ENCODE peak calls at places on chromosomes 1 and 21, in eight cellular contexts. One of them, this sample, is unnamed.

GRCh38 chr1:818611-819291 is 105.0 kb upstream of the SAMD11 start:
- DNase-seq in tibial nerve: no peak
- DNase-seq in NCI-H1930: no peak
- DNase-seq in NCI-H510A treated with DMSO at 0.1 percent for 48 hours: no peak
- DNase-seq in MV-4-11: no peak
- DNase-seq in DMS153: no peak
- DNase-seq in right atrium auricular region: no peak
- DNase-seq in lower leg skin: no peak
- DNase-seq in this sample: peak; percentile 11

GRCh38 chr21:32753818-32754610 is 17.5 kb downstream of the PAXBP1 start:
- DNase-seq in NCI-H510A treated with DMSO at 0.1 percent for 48 hours: no peak
- DNase-seq in MV-4-11: no peak
- DNase-seq in DMS153: no peak
- DNase-seq in right atrium auricular region: no peak
- DNase-seq in NCI-H1930: no peak
- DNase-seq in tibial nerve: no peak
- DNase-seq in lower leg skin: no peak
- DNase-seq in this sample: no peak

GRCh38 chr1:162470216-162470615 is 27.4 kb upstream of the UHMK1 start:
- DNase-seq in NCI-H510A treated with DMSO at 0.1 percent for 48 hours: no peak
- DNase-seq in MV-4-11: peak; percentile 8
- DNase-seq in tibial nerve: no peak
- DNase-seq in lower leg skin: no peak
- DNase-seq in DMS153: no peak
- DNase-seq in right atrium auricular region: no peak
- DNase-seq in NCI-H1930: no peak
- DNase-seq in this sample: no peak

GRCh38 chr1:34013958-34014737 is 150.3 kb downstream of the HMGB4 start:
- DNase-seq in tibial nerve: no peak
- DNase-seq in DMS153: no peak
- DNase-seq in NCI-H1930: no peak
- DNase-seq in NCI-H510A treated with DMSO at 0.1 percent for 48 hours: peak; percentile 47
- DNase-seq in right atrium auricular region: no peak
- DNase-seq in MV-4-11: no peak
- DNase-seq in lower leg skin: no peak
- DNase-seq in this sample: no peak

GRCh38 chr1:240169188-240169587 is 77.5 kb downstream of the FMN2 start:
- DNase-seq in tibial nerve: no peak
- DNase-seq in NCI-H1930: no peak
- DNase-seq in DMS153: no peak
- DNase-seq in MV-4-11: no peak
- DNase-seq in right atrium auricular region: no peak
- DNase-seq in NCI-H510A treated with DMSO at 0.1 percent for 48 hours: no peak
- DNase-seq in lower leg skin: no peak
- DNase-seq in this sample: no peak

GRCh38 chr1:91944087-91944486 is 5.1 kb upstream of the BRDT start:
- DNase-seq in lower leg skin: no peak
- DNase-seq in MV-4-11: no peak
- DNase-seq in right atrium auricular region: no peak
- DNase-seq in NCI-H510A treated with DMSO at 0.1 percent for 48 hours: no peak
- DNase-seq in NCI-H1930: no peak
- DNase-seq in tibial nerve: no peak
- DNase-seq in DMS153: no peak
- DNase-seq in this sample: no peak

GRCh38 chr1:198167436-198167934 is 10.7 kb downstream of the NEK7 start:
- DNase-seq in DMS153: no peak
- DNase-seq in tibial nerve: no peak
- DNase-seq in right atrium auricular region: no peak
- DNase-seq in MV-4-11: no peak
- DNase-seq in lower leg skin: no peak
- DNase-seq in NCI-H1930: no peak
- DNase-seq in NCI-H510A treated with DMSO at 0.1 percent for 48 hours: no peak
- DNase-seq in this sample: peak; percentile 67

GRCh38 chr1:206460846-206461426 is 9.3 kb upstream of the IKBKE start:
- DNase-seq in NCI-H510A treated with DMSO at 0.1 percent for 48 hours: no peak
- DNase-seq in DMS153: no peak
- DNase-seq in NCI-H1930: no peak
- DNase-seq in MV-4-11: no peak
- DNase-seq in right atrium auricular region: no peak
- DNase-seq in tibial nerve: peak; percentile 31
- DNase-seq in lower leg skin: no peak
- DNase-seq in this sample: no peak

GRCh38 chr1:28199328-28200233 is 23.1 kb upstream of the PTAFR start:
- DNase-seq in lower leg skin: peak; percentile 40
- DNase-seq in tibial nerve: no peak
- DNase-seq in NCI-H1930: no peak
- DNase-seq in NCI-H510A treated with DMSO at 0.1 percent for 48 hours: no peak
- DNase-seq in right atrium auricular region: no peak
- DNase-seq in DMS153: no peak
- DNase-seq in MV-4-11: no peak
- DNase-seq in this sample: no peak

GRCh38 chr1:240100351-240100750 is 8.7 kb downstream of the FMN2 start:
- DNase-seq in NCI-H510A treated with DMSO at 0.1 percent for 48 hours: no peak
- DNase-seq in MV-4-11: no peak
- DNase-seq in right atrium auricular region: no peak
- DNase-seq in DMS153: no peak
- DNase-seq in lower leg skin: no peak
- DNase-seq in NCI-H1930: no peak
- DNase-seq in tibial nerve: no peak
- DNase-seq in this sample: no peak